ENCODE peak calls at places on chromosomes 5 and 9, in six cellular contexts. Z is HCT116, V is psoas muscle, C is PC-3, W is adrenal gland, X is brain microvascular endothelial cell. S is an unnamed sample.

GRCh38 chr5:142280066-142281011 is 44.5 kb downstream of the SPRY4 start:
- DNase-seq in X (peak; percentile 99), Z (no peak), W (peak; percentile 69), V (peak; percentile 78), C (no peak), S (peak; percentile 84)

GRCh38 chr5:61569353-61569752 is 237.3 kb downstream of the ZSWIM6 start:
- DNase-seq in C (no peak), Z (no peak), X (no peak), W (peak; percentile 27), V (peak; percentile 56), S (no peak)

GRCh38 chr5:84086517-84086916 is 298.2 kb downstream of the EDIL3 start:
- DNase-seq in C (peak; percentile 6), Z (no peak), X (no peak), V (no peak), W (no peak), S (no peak)

GRCh38 chr5:106957336-106957735 is 713.4 kb downstream of the EFNA5 start:
- DNase-seq in Z (no peak), C (no peak), X (no peak), W (no peak), V (no peak), S (no peak)

GRCh38 chr9:16475996-16476395 is 394.5 kb downstream of the BNC2 start:
- DNase-seq in W (no peak), X (no peak), Z (no peak), C (no peak), V (no peak), S (no peak)

GRCh38 chr5:112479418-112479817 is 60.3 kb upstream of the EPB41L4A start:
- DNase-seq in Z (no peak), C (peak; percentile 62), V (no peak), W (no peak), X (peak; percentile 27), S (no peak)

GRCh38 chr9:3865373-3865772 is 339.6 kb upstream of the RFX3 start:
- DNase-seq in Z (no peak), X (no peak), C (peak; percentile 21), W (no peak), V (no peak), S (no peak)

GRCh38 chr5:138824516-138824915 is 50.6 kb downstream of the LRRTM2 start:
- DNase-seq in V (no peak), X (peak; percentile 30), Z (no peak), C (no peak), W (peak; percentile 80), S (no peak)

GRCh38 chr5:79702606-79703380 is 13.2 kb downstream of the CMYA5 start:
- DNase-seq in X (no peak), Z (no peak), C (peak; percentile 34), V (peak; percentile 55), W (no peak), S (no peak)

GRCh38 chr9:130556396-130557076 is 22.8 kb upstream of the FUBP3 start:
- DNase-seq in C (no peak), X (no peak), W (no peak), Z (no peak), V (no peak), S (no peak)

GRCh38 chr9:126500600-126501382 is 112.9 kb upstream of the LMX1B start:
- DNase-seq in V (peak; percentile 86), C (peak; percentile 57), X (peak; percentile 64), Z (peak; percentile 19), W (peak; percentile 59), S (peak; percentile 79)

GRCh38 chr9:134321957-134322741 is 4.1 kb upstream of the RXRA start:
- DNase-seq in Z (no peak), X (no peak), V (peak; percentile 44), W (peak; percentile 13), C (no peak), S (no peak)

GRCh38 chr5:113213551-113213971 is 221.2 kb downstream of the TSSK1B start:
- DNase-seq in C (no peak), X (no peak), V (no peak), W (no peak), Z (no peak), S (no peak)

GRCh38 chr9:127138444-127138843 is 16.0 kb upstream of the ANGPTL2 start:
- DNase-seq in V (no peak), Z (no peak), X (no peak), C (no peak), W (no peak), S (peak; percentile 56)

GRCh38 chr5:170628691-170629565 is 125.1 kb downstream of the KCNIP1 start:
- DNase-seq in Z (no peak), X (no peak), W (no peak), C (no peak), V (no peak), S (no peak)

GRCh38 chr5:136619556-136619955 is 254.2 kb upstream of the TRPC7 start:
- DNase-seq in V (no peak), W (no peak), X (no peak), C (no peak), Z (no peak), S (no peak)

GRCh38 chr9:6842584-6842947 is 84.8 kb downstream of the KDM4C start:
- DNase-seq in V (no peak), X (peak; percentile 76), C (peak; percentile 55), W (no peak), Z (no peak), S (no peak)

GRCh38 chr5:83368317-83368716 is 103.2 kb upstream of the VCAN start:
- DNase-seq in X (peak; percentile 57), Z (peak; percentile 26), V (no peak), C (peak; percentile 92), W (peak; percentile 27), S (no peak)

GRCh38 chr9:116350213-116350612 is 196.6 kb downstream of the PAPPA start:
- DNase-seq in W (no peak), C (no peak), X (no peak), Z (no peak), V (no peak), S (no peak)

GRCh38 chr9:29647451-29647850 is 2074.2 kb upstream of the C9orf72 start:
- DNase-seq in V (no peak), Z (no peak), W (no peak), X (no peak), C (no peak), S (no peak)

GRCh38 chr9:23153058-23153457 is 673.0 kb downstream of the ELAVL2 start:
- DNase-seq in V (no peak), Z (no peak), W (no peak), X (no peak), C (no peak), S (no peak)

GRCh38 chr5:65981548-65981947 is 55.2 kb downstream of the ERBIN start:
- DNase-seq in X (no peak), W (no peak), Z (no peak), V (no peak), C (no peak), S (no peak)

GRCh38 chr5:160020969-160021368 is 12.0 kb downstream of the TTC1 start:
- DNase-seq in V (no peak), X (no peak), Z (no peak), C (no peak), W (no peak), S (no peak)

GRCh38 chr9:68949271-68950000 is 64.5 kb downstream of the PRKACG start:
- DNase-seq in V (peak; percentile 46), C (peak; percentile 24), Z (no peak), W (peak; percentile 33), X (no peak), S (no peak)

GRCh38 chr5:59592101-59592500 is 301.4 kb downstream of the PDE4D start:
- DNase-seq in Z (no peak), W (no peak), V (no peak), C (no peak), X (peak; percentile 51), S (no peak)

GRCh38 chr5:38329132-38329715 is 70.9 kb downstream of the EGFLAM start:
- DNase-seq in X (peak; percentile 36), Z (no peak), V (no peak), W (no peak), C (peak; percentile 78), S (no peak)

GRCh38 chr9:134965421-134965820 is 47.7 kb upstream of the FCN1 start:
- DNase-seq in Z (no peak), C (no peak), X (no peak), W (no peak), V (peak; percentile 34), S (no peak)

GRCh38 chr9:132141948-132142594 is 19.8 kb upstream of the NTNG2 start:
- DNase-seq in W (no peak), C (no peak), Z (no peak), X (no peak), V (no peak), S (no peak)
- H3K27me3 ChIP-seq in W (peaks cover 10% of the 10 kb centered on the region), C (no peaks in the 10 kb centered on the region), Z (peaks cover 13% of the 10 kb centered on the region), X (peaks cover 38% of the 10 kb centered on the region), V (peaks cover 7% of the 10 kb centered on the region), S (no peaks in the 10 kb centered on the region)

GRCh38 chr9:19373527-19373926 is 6.5 kb downstream of the RPS6 start:
- DNase-seq in X (no peak), C (no peak), Z (no peak), V (no peak), W (no peak), S (no peak)

GRCh38 chr9:19369107-19369506 is 10.9 kb downstream of the RPS6 start:
- DNase-seq in C (no peak), Z (no peak), X (no peak), W (no peak), V (no peak), S (no peak)

GRCh38 chr9:19371942-19372341 is 8.1 kb downstream of the RPS6 start:
- DNase-seq in C (peak; percentile 23), X (no peak), V (no peak), Z (no peak), W (no peak), S (no peak)

GRCh38 chr9:19375536-19375935 is 4.5 kb downstream of the RPS6 start:
- DNase-seq in Z (no peak), W (no peak), V (no peak), C (no peak), X (no peak), S (no peak)

GRCh38 chr9:19372576-19372975 is 7.5 kb downstream of the RPS6 start:
- DNase-seq in W (no peak), Z (no peak), V (no peak), X (no peak), C (no peak), S (no peak)
- H3K27ac ChIP-seq in W (no peak overlapping the region), Z (no peak overlapping the region), V (no peak overlapping the region), X (no peak overlapping the region), C (no peak overlapping the region), S (no peak overlapping the region)

GRCh38 chr9:88535932-88536324 is 950 bp downstream of the NXNL2 start:
- DNase-seq in C (no peak), V (no peak), Z (no peak), X (no peak), W (no peak), S (peak; percentile 71)

GRCh38 chr9:88534456-88535225 is at the start of gene NXNL2:
- DNase-seq in V (peak; percentile 64), W (peak; percentile 69), X (peak; percentile 83), C (peak; percentile 76), Z (peak; percentile 64), S (peak; percentile 66)

GRCh38 chr9:88533951-88534455 is 975 bp upstream of the NXNL2 start:
- DNase-seq in V (no peak), C (peak; percentile 57), X (no peak), W (peak; percentile 28), Z (no peak), S (no peak)

GRCh38 chr9:88536951-88537742 is 2.2 kb downstream of the NXNL2 start:
- DNase-seq in X (no peak), C (no peak), V (no peak), Z (no peak), W (no peak), S (no peak)

GRCh38 chr9:88535226-88535931 is 401 bp downstream of the NXNL2 start:
- DNase-seq in Z (no peak), X (no peak), W (no peak), C (no peak), V (no peak), S (no peak)
- TF ChIP-seq CTCF in Z (no peak), X (no peak), W (no peak), C (no peak), V (no peak), S (no peak)

GRCh38 chr5:93055556-93055955 is 525.5 kb downstream of the NR2F1-AS1 start:
- DNase-seq in C (no peak), X (no peak), W (no peak), V (no peak), Z (no peak), S (no peak)
- H3K27me3 ChIP-seq in C (no peaks in the 10 kb centered on the region), X (no peaks in the 10 kb centered on the region), W (no peaks in the 10 kb centered on the region), V (no peaks in the 10 kb centered on the region), Z (no peaks in the 10 kb centered on the region), S (no peaks in the 10 kb centered on the region)

S was measured in right atrium auricular region.